ENCODE peak calls at places on chromosome 14, in four cellular contexts. J, F, N and R are unnamed samples.

GRCh38 chr14:35414365-35414764 is 9.8 kb upstream of the NFKBIA start:
- DNase-seq in F (no peak), J (no peak), N (peak), R (peak)

GRCh38 chr14:48914921-48915320 is 671.3 kb downstream of the RPS29 start:
- DNase-seq in N (no peak), J (no peak), F (no peak), R (no peak)

GRCh38 chr14:66495214-66496098 is 9.3 kb downstream of the CCDC196 start:
- DNase-seq in J (peak), N (peak), F (peak), R (peak)

GRCh38 chr14:50816419-50817047 is 14.4 kb downstream of the NIN start:
- DNase-seq in N (peak), F (no peak), J (no peak), R (peak)

GRCh38 chr14:50321009-50321660 is 9.0 kb downstream of the DMAC2L start:
- DNase-seq in F (peak), J (peak), N (peak), R (peak)

GRCh38 chr14:25607095-25607657 is 557.2 kb upstream of the STXBP6 start:
- DNase-seq in N (no peak), J (no peak), F (no peak), R (no peak)

GRCh38 chr14:25431211-25432076 is 381.5 kb upstream of the STXBP6 start:
- DNase-seq in J (no peak), N (no peak), F (peak), R (peak)

GRCh38 chr14:38910092-38910491 is 192.9 kb downstream of the SEC23A start:
- DNase-seq in J (no peak), N (no peak), F (no peak), R (no peak)

GRCh38 chr14:78857974-78858373 is 687.8 kb downstream of the NRXN3 start:
- DNase-seq in N (no peak), F (no peak), J (no peak), R (no peak)

GRCh38 chr14:37973031-37973908 is 234.4 kb upstream of the SSTR1 start:
- DNase-seq in N (no peak), F (no peak), J (no peak), R (no peak)

GRCh38 chr14:60665178-60665555 is 15.9 kb upstream of the SIX1 start:
- DNase-seq in J (no peak), N (no peak), F (no peak), R (no peak)

GRCh38 chr14:71469936-71470335 is 462.3 kb upstream of the RGS6 start:
- DNase-seq in N (no peak), F (no peak), J (no peak), R (no peak)

GRCh38 chr14:23431486-23431885 is 4.0 kb downstream of the MYH7 start:
- DNase-seq in J (no peak), F (no peak), N (no peak), R (no peak)

GRCh38 chr14:85250369-85250768 is 279.6 kb upstream of the FLRT2 start:
- DNase-seq in J (no peak), F (no peak), N (no peak), R (peak)

GRCh38 chr14:75068294-75069020 is 984 bp upstream of the ZC2HC1C start:
- DNase-seq in J (no peak), N (no peak), F (no peak), R (no peak)

GRCh38 chr14:50059773-50060629 is 56.4 kb downstream of the VCPKMT start:
- DNase-seq in N (no peak), F (no peak), J (no peak), R (no peak)

GRCh38 chr14:68934034-68934433 is 45.1 kb downstream of the ACTN1 start:
- DNase-seq in N (no peak), J (no peak), F (no peak), R (no peak)

GRCh38 chr14:39469094-39469710 is 37.0 kb upstream of the FBXO33 start:
- DNase-seq in F (no peak), J (no peak), N (no peak), R (peak)

GRCh38 chr14:90511252-90511651 is 114.4 kb downstream of the CALM1 start:
- DNase-seq in J (no peak), N (no peak), F (no peak), R (no peak)

GRCh38 chr14:36056846-36057245 is 119.7 kb downstream of the PTCSC3 start:
- DNase-seq in J (no peak), F (no peak), N (no peak), R (no peak)

GRCh38 chr14:29421156-29421728 is 506.4 kb downstream of the PRKD1 start:
- DNase-seq in N (no peak), J (no peak), F (no peak), R (no peak)

GRCh38 chr14:69038449-69039286 is 59.6 kb upstream of the ACTN1 start:
- DNase-seq in F (no peak), J (no peak), N (peak), R (peak)

GRCh38 chr14:94571950-94572349 is 9.3 kb upstream of the SERPINA5 start:
- DNase-seq in F (peak), J (no peak), N (peak), R (peak)

GRCh38 chr14:29805415-29806123 is 122.1 kb downstream of the PRKD1 start:
- DNase-seq in N (peak), F (peak), J (no peak), R (peak)

GRCh38 chr14:72792051-72792788 is 101.7 kb downstream of the DPF3 start:
- DNase-seq in J (no peak), F (peak), N (peak), R (peak)

GRCh38 chr14:71739273-71739990 is 192.8 kb upstream of the RGS6 start:
- DNase-seq in N (peak), F (peak), J (no peak), R (peak)

GRCh38 chr14:104467236-104467635 is 112.3 kb upstream of the C14orf180 start:
- DNase-seq in F (no peak), J (no peak), N (no peak), R (no peak)

GRCh38 chr14:39122330-39123138 is 8.4 kb downstream of the GEMIN2 start:
- DNase-seq in F (no peak), N (no peak), J (no peak), R (no peak)

GRCh38 chr14:31362746-31363145 is 57.6 kb downstream of the HEATR5A start:
- DNase-seq in F (no peak), N (no peak), J (no peak), R (no peak)

GRCh38 chr14:96145116-96145864 is 59.3 kb upstream of the BDKRB2 start:
- DNase-seq in N (peak), J (no peak), F (no peak), R (peak)

GRCh38 chr14:56145965-56146364 is 27.8 kb downstream of the PELI2 start:
- DNase-seq in J (no peak), F (no peak), N (peak), R (peak)

GRCh38 chr14:89728964-89729363 is 225.6 kb downstream of the EFCAB11 start:
- DNase-seq in F (no peak), N (no peak), J (no peak), R (no peak)

GRCh38 chr14:23095196-23096108 is at the start of gene C14orf119:
- DNase-seq in J (peak), F (peak), N (peak), R (peak)

GRCh38 chr14:96423446-96424103 is 31.6 kb downstream of the AK7 start:
- DNase-seq in J (no peak), N (no peak), F (no peak), R (no peak)

GRCh38 chr14:67618617-67619063 is 1.1 kb upstream of the ARG2 start:
- DNase-seq in N (peak), F (no peak), J (no peak), R (peak)
- H3K4me3 ChIP-seq in N (no peak), F (no peak), J (no peak), R (no peak)

DNA sequence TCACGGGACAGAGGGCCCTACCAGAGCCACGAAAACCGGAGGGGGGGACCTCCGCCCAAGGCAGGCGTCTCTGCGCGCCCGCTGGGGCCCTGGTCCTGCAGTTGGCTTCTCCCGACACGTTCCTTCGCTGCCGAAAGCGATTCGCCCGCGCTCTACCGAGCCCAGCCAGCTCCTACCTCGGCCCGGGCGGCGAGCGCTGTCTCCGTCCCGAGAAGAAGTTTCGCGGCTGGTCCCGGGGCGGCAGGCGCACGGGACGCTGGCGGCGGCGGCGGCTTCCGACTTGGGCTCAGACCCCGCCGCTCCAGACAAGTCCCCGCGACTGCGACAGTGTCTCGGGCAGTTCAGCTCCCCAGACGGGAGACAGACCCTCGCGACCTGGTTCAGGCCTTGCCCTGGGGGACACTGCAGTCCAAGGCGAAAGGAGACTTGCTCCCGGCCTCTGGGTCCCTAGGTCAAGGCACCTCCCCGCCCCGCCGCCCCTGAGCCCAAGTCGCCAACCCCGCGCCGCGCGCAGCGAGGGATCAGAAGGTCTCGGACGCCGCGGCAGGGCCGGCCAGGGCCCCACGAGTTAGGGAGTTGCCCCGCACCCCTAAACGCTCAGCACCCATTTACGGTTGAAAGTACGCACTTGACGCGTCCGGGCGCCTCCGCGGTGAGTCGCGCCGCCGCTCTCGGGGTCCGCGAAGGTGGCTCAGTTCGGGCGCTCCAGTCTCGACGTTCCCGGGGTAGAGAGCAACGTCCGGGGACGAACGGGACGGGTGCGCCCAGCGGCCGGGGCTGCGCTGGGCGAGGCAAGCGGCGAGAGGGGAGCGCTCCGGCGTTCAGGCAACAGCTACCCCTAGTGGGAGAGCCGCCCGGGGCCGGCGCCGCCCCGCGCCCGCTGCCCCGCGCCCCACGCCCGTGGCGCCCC is 1.4 kb upstream of the DIO3 start:
- DNase-seq in N (peak), J (no peak), F (no peak), R (peak)
- TF ChIP-seq CTCF in N (peak), J (no peak), F (peak), R (peak)

GRCh38 chr14:100374270-100374669 is 51.1 kb downstream of the SLC25A47 start:
- DNase-seq in F (no peak), N (no peak), J (no peak), R (no peak)

GRCh38 chr14:100372357-100373048 is 49.4 kb downstream of the SLC25A47 start:
- DNase-seq in J (no peak), F (no peak), N (no peak), R (no peak)

GRCh38 chr14:100370003-100370402 is 46.9 kb downstream of the SLC25A47 start:
- DNase-seq in N (no peak), J (no peak), F (no peak), R (no peak)

GRCh38 chr14:100369019-100369418 is 45.9 kb downstream of the SLC25A47 start:
- DNase-seq in J (no peak), N (no peak), F (no peak), R (no peak)

GRCh38 chr14:100371773-100372172 is 48.6 kb downstream of the SLC25A47 start:
- DNase-seq in F (no peak), N (no peak), J (no peak), R (no peak)
- H3K4me3 ChIP-seq in F (no peak), N (no peak), J (no peak), R (no peak)

GRCh38 chr14:77212933-77213656 is 31.5 kb downstream of the TMEM63C start:
- DNase-seq in F (no peak), N (peak), J (no peak), R (peak)
- TF ChIP-seq CTCF in F (no peak), N (peak), J (peak), R (peak)